ENCODE peak calls at places on chromosomes 4 and X, in four cellular contexts. Y, S, T and H are unnamed samples. For H3K27me3, the result is how much of the 10 kb centered on the place peaks cover.

GRCh38 chrX:77740376-77740905 is 45.6 kb downstream of the ATRX start:
- DNase-seq in S (no peak), T (no peak), Y (no peak), H (no peak)

GRCh38 chrX:150767045-150767395 is 73.8 kb downstream of the MTMR1 start:
- DNase-seq in T (peak), Y (peak), S (no peak), H (no peak)

GRCh38 chr4:174398728-174399127 is 115.0 kb downstream of the CEP44 start:
- DNase-seq in Y (peak), T (no peak), S (peak), H (no peak)

GRCh38 chr4:82376109-82376508 is 2.3 kb upstream of the HNRNPD start:
- DNase-seq in T (no peak), S (no peak), Y (no peak), H (no peak)

GRCh38 chr4:131764730-131765129 is 1384.4 kb upstream of the PCDH10 start:
- DNase-seq in T (no peak), S (no peak), Y (no peak), H (no peak)

GRCh38 chr4:167885872-167886271 is 206.5 kb upstream of the ANXA10 start:
- DNase-seq in S (no peak), T (no peak), Y (peak), H (no peak)

GRCh38 chrX:48999030-48999429 is 3.0 kb downstream of the GRIPAP1 start:
- DNase-seq in Y (no peak), T (no peak), S (no peak), H (no peak)

GRCh38 chr4:92012899-92013867 is 290.6 kb upstream of the GRID2 start:
- DNase-seq in T (no peak), S (no peak), Y (no peak), H (no peak)

GRCh38 chr4:123659759-123660158 is 263.2 kb downstream of the SPRY1 start:
- DNase-seq in S (no peak), Y (peak), T (no peak), H (no peak)

GRCh38 chr4:151753056-151753455 is 7.8 kb downstream of the GATB start:
- DNase-seq in S (peak), T (no peak), Y (peak), H (no peak)

GRCh38 chr4:26217961-26218676 is 102.7 kb upstream of the RBPJ start:
- DNase-seq in T (peak), Y (no peak), S (no peak), H (peak)

GRCh38 chr4:89298788-89299152 is 8.8 kb downstream of the GPRIN3 start:
- DNase-seq in Y (no peak), T (no peak), S (peak), H (no peak)

GRCh38 chr4:53763813-53764597 is 172.7 kb upstream of the LNX1 start:
- DNase-seq in Y (peak), S (peak), T (no peak), H (no peak)

GRCh38 chrX:39418936-39419659 is 617.8 kb downstream of the MID1IP1 start:
- DNase-seq in S (no peak), Y (no peak), T (peak), H (no peak)

GRCh38 chrX:12954981-12955380 is 19.9 kb upstream of the TMSB4X start:
- DNase-seq in S (no peak), Y (no peak), T (no peak), H (no peak)

GRCh38 chrX:125172531-125172930 is 147.1 kb upstream of the TEX13C start:
- DNase-seq in T (no peak), S (no peak), Y (no peak), H (no peak)

GRCh38 chrX:119145241-119145653 is 17.6 kb upstream of the KIAA1210 start:
- DNase-seq in T (no peak), S (no peak), Y (peak), H (peak)

GRCh38 chr4:145299380-145300076 is 119.1 kb upstream of the OTUD4 start:
- DNase-seq in S (peak), T (no peak), Y (peak), H (no peak)

GRCh38 chr4:83618431-83618830 is 82.5 kb downstream of the GPAT3 start:
- DNase-seq in T (peak), Y (peak), S (peak), H (no peak)

GRCh38 chr4:109730294-109731051 is 603 bp upstream of the PLA2G12A start:
- DNase-seq in S (peak), T (no peak), Y (peak), H (no peak)

GRCh38 chr4:151781026-151781425 is 20.2 kb upstream of the GATB start:
- DNase-seq in T (peak), S (no peak), Y (no peak), H (no peak)

GRCh38 chr4:6591305-6591704 is 16.3 kb downstream of the MAN2B2 start:
- DNase-seq in S (no peak), Y (no peak), T (no peak), H (no peak)

GRCh38 chr4:152983774-152984411 is 47.8 kb downstream of the FHDC1 start:
- DNase-seq in S (peak), T (no peak), Y (peak), H (no peak)

GRCh38 chr4:12265554-12265953 is 836.9 kb upstream of the HS3ST1 start:
- DNase-seq in Y (no peak), T (no peak), S (no peak), H (no peak)

GRCh38 chrX:133335027-133335426 is 80.3 kb downstream of the GPC4 start:
- DNase-seq in S (no peak), T (peak), Y (peak), H (peak)

GRCh38 chrX:1507511-1508463 is 29.2 kb downstream of the P2RY8 start:
- DNase-seq in T (no peak), Y (no peak), S (no peak), H (no peak)

GRCh38 chr4:120007171-120007894 is 59.3 kb downstream of the MAD2L1 start:
- DNase-seq in T (no peak), S (peak), Y (peak), H (no peak)

GRCh38 chrX:123563167-123563566 is 169.7 kb downstream of the THOC2 start:
- DNase-seq in Y (no peak), S (no peak), T (no peak), H (no peak)

DNA sequence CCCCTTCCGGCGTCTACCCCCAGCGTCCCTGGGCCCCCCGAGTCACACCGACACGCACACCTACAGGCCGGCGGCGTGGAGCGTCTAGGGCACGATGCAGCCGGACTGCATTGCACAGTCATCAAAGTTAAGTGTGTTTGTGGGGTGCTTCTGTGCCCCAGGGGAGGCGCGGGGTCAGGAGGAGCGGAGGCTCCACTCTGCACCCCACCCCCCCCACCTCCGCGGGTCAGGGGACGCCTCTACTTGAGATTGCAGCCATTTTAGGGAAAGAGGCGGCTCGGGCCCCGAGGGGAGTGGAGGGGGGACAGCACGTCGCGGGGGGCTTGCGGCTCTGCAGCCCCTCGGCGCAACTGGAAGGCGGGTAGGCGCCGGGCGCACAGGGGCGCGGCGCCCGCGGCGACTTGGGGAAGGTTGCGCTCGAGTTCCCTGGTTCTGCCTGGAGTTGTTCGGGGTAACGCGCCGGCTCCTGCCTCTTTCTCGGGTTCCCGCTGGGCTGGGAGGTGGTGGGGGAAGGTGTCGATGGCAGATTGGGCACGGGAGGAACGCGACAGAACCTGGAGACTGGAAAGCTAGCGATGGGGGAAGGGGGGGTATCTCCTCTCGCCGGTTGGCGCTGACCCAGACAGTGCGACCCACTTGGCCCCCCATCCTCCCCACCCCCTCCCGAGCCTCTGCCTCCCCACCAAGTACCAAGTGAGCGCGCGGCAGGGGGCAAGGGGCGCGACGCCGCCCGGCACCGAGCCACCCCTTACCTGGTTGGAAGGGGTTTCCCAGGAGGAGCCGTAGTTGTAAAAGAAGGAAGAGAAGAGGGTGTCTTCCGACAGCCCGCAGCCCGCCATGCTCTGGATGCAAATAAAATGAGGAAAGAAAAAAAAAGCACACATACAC is 112.5 kb downstream of the DHX15 start:
- DNase-seq in T (peak), Y (no peak), S (peak), H (peak)
- H3K27me3 ChIP-seq in T (half or more), Y (under half), S (under half), H (under half)

GRCh38 chr4:38392223-38392855 is 271.7 kb upstream of the KLF3 start:
- DNase-seq in T (no peak), Y (no peak), S (no peak), H (no peak)
- H3K27me3 ChIP-seq in T (under half), Y (under half), S (under half), H (under half)

GRCh38 chr4:13543091-13543581 is 1.2 kb downstream of the NKX3-2 start:
- DNase-seq in T (no peak), S (no peak), Y (no peak), H (no peak)
- H3K27me3 ChIP-seq in T (half or more), S (half or more), Y (half or more), H (under half)

DNA sequence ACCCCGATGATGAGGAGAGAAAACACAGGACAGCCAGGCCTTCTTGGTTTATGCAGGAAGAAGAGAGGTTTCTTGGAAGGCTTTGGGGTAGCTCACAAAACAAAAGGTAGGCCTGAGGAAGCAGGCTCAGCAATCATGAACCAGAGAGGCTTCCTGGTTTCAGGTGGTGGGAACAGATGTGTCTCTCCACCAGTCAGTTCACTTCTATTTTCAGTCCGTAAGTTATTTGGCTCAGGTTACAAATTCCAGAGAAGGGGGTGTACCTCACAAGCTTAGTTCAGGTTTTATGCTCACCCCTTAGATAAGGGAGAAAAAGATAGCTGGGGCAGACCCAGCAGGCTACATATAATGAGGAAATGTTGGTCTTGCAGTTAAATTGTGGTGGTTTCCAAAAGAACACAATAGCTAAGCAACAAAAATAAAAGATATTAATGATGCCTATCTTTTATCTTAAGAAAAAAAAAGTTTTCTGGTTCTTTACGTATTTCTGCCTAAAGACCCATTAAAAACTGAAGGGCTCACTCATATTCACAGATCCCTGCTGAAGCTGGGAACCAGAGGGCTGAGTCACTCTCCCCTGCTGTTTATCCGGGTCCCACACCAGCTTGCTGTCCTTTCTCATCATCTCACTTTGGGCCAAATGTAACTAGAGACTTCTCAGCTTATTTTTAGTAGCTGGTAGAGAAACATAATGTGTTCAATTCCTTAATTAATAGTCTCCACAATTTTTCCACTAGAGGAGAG is 177.0 kb downstream of the CAMK2D start:
- DNase-seq in Y (peak), S (peak), T (no peak), H (no peak)
- H3K27me3 ChIP-seq in Y (under half), S (under half), T (under half), H (under half)

DNA sequence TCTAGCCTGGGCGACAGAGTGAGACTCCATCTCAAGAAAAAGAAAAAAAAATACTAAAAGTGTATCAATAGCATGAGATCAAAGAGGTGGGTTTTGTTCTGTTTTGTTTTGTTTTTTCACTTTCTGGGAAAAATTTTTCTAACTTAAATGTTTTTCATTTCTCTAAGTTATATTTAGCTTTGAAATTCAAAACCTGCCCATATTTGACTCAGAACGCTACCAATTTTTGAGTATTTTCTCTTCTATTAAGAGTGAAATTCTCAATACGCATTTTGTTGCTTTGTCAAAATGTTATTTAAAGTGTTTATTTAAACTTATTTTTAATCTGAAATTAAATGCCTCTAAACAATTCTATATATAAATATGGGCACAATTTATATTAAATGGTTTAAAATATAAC is 39.6 kb downstream of the GSTCD start:
- DNase-seq in S (no peak), T (no peak), Y (no peak), H (no peak)
- H3K27me3 ChIP-seq in S (under half), T (under half), Y (under half), H (under half)

DNA sequence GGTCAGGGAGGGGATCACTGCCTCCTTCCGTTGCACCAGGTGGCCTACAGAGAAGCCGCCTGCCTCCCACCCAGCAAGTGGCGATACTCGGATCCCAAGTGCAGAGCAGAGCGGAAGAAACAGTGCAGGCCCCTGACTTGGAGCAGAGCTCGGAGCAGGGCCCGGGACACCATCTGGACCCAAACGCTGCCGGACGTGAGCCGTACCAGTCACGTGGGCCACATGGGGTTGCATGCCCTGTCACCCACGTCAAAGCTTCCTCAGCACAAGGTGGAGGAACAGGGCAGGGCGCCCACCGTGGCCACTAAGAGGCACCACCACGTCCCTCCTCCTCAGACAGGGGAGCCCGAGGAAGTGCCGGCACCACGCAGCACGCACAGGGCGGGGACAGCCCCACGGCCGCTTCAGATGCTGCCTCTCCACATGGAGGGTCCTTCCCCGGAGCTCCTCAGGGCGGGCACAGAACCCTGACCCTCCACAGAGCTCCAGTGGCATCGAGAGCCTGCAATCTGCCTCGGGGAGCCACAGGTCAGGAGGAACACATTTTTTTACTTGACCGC is 18.7 kb downstream of the ZFYVE28 start:
- DNase-seq in Y (no peak), T (no peak), S (no peak), H (no peak)
- H3K27me3 ChIP-seq in Y (under half), T (under half), S (under half), H (under half)

GRCh38 chrX:53266914-53267313 is 14.5 kb downstream of the IQSEC2 start:
- DNase-seq in S (no peak), Y (no peak), T (no peak), H (no peak)

GRCh38 chrX:53268173-53268572 is 13.2 kb downstream of the IQSEC2 start:
- DNase-seq in T (no peak), Y (peak), S (no peak), H (no peak)

GRCh38 chrX:53263597-53264094 is 17.7 kb downstream of the IQSEC2 start:
- DNase-seq in T (no peak), Y (peak), S (peak), H (no peak)

GRCh38 chrX:53266175-53266574 is 15.2 kb downstream of the IQSEC2 start:
- DNase-seq in S (no peak), T (no peak), Y (no peak), H (no peak)

GRCh38 chrX:53265771-53266170 is 15.6 kb downstream of the IQSEC2 start:
- DNase-seq in T (no peak), S (peak), Y (peak), H (no peak)
- H3K27me3 ChIP-seq in T (half or more), S (under half), Y (under half), H (under half)

GRCh38 chrX:95721011-95721410 is 963.6 kb upstream of the DIAPH2 start:
- DNase-seq in Y (no peak), S (no peak), T (no peak), H (no peak)
- H3K27me3 ChIP-seq in Y (under half), S (under half), T (under half), H (under half)